ENCODE peak calls at places on chromosomes 5 and 9, in four cellular contexts. Y is IMR-90, T is SJCRH30, L is mammary epithelial cell. K is an unnamed sample.

GRCh38 chr9:90099262-90099982 is 494.6 kb downstream of the GADD45G start:
- DNase-seq in Y (peak), T (peak), L (peak), K (peak)

GRCh38 chr9:120916573-120916972 is 10.0 kb downstream of the TRAF1 start:
- DNase-seq in Y (peak), T (peak), L (no peak), K (peak)

GRCh38 chr9:105296889-105297288 is 52.4 kb downstream of the SLC44A1 start:
- DNase-seq in Y (peak), T (no peak), L (peak), K (no peak)

GRCh38 chr5:173923236-173924104 is 35.3 kb downstream of the CPEB4 start:
- DNase-seq in Y (peak), T (no peak), L (no peak), K (no peak)

GRCh38 chr5:139246394-139246793 is 47.1 kb upstream of the MATR3 start:
- DNase-seq in Y (peak), T (no peak), L (peak), K (peak)

GRCh38 chr9:137764981-137765380 is 112.6 kb upstream of the CACNA1B start:
- DNase-seq in Y (no peak), T (no peak), L (no peak), K (no peak)

GRCh38 chr5:141778211-141778610 is 96.2 kb upstream of the ARAP3 start:
- DNase-seq in Y (peak), T (no peak), L (peak), K (peak)

GRCh38 chr5:147349241-147349640 is 114.4 kb downstream of the STK32A start:
- DNase-seq in Y (no peak), T (no peak), L (no peak), K (no peak)

GRCh38 chr9:127485995-127486394 is 34.7 kb downstream of the LRSAM1 start:
- DNase-seq in Y (no peak), T (no peak), L (no peak), K (peak)

GRCh38 chr5:149498724-149499336 is 52.4 kb downstream of the CSNK1A1 start:
- DNase-seq in Y (no peak), T (no peak), L (no peak), K (peak)

GRCh38 chr5:170497311-170498038 is 6.3 kb upstream of the KCNIP1 start:
- DNase-seq in Y (peak), T (peak), L (no peak), K (no peak)

GRCh38 chr9:72524820-72525539 is 3.6 kb downstream of the TMC1 start:
- DNase-seq in Y (peak), T (peak), L (peak), K (peak)

GRCh38 chr9:124455820-124456219 is 5.6 kb downstream of the ADGRD2 start:
- DNase-seq in Y (no peak), T (no peak), L (no peak), K (no peak)

GRCh38 chr5:31720811-31721345 is 81.9 kb downstream of the PDZD2 start:
- DNase-seq in Y (no peak), T (no peak), L (no peak), K (no peak)

GRCh38 chr5:77546-77945 is 14.4 kb upstream of the PLEKHG4B start:
- DNase-seq in Y (no peak), T (no peak), L (no peak), K (peak)

GRCh38 chr5:139392678-139393496 is 2.0 kb downstream of the PROB1 start:
- DNase-seq in Y (no peak), T (no peak), L (no peak), K (peak)

GRCh38 chr9:114588150-114588663 is 638 bp downstream of the ATP6V1G1 start:
- DNase-seq in Y (peak), T (no peak), L (peak), K (no peak)

GRCh38 chr9:113486327-113486726 is 22.8 kb downstream of the RGS3 start:
- DNase-seq in Y (no peak), T (no peak), L (no peak), K (no peak)

GRCh38 chr5:171426266-171426665 is 6.8 kb downstream of the FGF18 start:
- DNase-seq in Y (no peak), T (no peak), L (no peak), K (no peak)

GRCh38 chr9:14349141-14349817 is 35.3 kb upstream of the NFIB start:
- DNase-seq in Y (no peak), T (no peak), L (peak), K (peak)

GRCh38 chr9:14349818-14350333 is 35.9 kb upstream of the NFIB start:
- DNase-seq in Y (no peak), T (no peak), L (no peak), K (peak)

GRCh38 chr9:14347408-14348224 is 33.7 kb upstream of the NFIB start:
- DNase-seq in Y (no peak), T (no peak), L (peak), K (peak)

GRCh38 chr9:14346826-14347407 is 33.0 kb upstream of the NFIB start:
- DNase-seq in Y (no peak), T (no peak), L (no peak), K (peak)

DNA sequence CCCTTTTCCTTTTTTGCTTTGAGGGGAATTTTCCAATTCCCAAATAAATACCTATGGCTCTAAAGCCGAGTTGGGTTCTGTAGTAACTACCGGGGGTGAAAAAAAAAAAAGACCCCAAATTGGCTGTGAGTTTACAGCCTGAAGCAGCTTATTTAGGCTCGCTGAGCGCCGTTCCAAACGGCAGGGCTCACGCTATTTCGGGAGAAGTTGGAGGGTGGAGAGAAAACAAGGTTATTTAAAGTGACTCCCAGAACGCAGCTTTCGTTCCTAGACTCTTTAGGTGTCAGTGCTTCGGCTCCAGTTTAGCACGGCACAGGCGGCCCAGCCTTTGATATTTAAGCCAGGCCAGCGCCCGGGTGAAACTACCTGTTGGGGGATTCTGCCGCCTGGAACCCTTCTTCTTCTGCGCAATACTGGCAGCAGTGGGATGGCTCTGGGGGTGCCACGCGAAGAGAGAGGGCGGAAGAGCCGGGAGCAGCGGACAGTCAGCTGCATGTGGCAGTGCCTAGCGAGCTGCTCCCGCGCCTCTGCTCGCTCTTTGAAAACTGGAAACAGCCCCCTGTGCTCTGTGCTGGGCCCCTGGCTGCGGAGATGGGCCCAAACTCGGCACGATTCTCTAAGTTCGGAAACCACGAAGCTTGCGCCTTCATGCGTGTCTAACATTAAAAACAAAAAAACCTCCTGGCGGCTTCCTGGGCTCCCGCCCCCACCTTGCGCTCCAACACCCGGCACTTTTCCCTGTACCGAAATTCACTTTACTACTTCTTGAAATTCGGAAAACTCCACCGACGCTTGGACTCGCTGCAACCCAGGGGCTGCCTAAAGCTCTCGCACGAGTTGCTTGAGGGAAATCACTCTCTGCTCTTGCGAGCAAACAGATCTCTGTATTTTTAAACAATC is 34.5 kb upstream of the NFIB start:
- DNase-seq in Y (no peak), T (no peak), L (peak), K (peak)
- H3K4me3 ChIP-seq in Y (no peak), T (no peak), L (peak), K (peak)

GRCh38 chr5:95942968-95943367 is 18.7 kb downstream of the ELL2 start:
- DNase-seq in Y (no peak), T (no peak), L (no peak), K (no peak)

GRCh38 chr5:95941756-95942155 is 19.9 kb downstream of the ELL2 start:
- DNase-seq in Y (no peak), T (no peak), L (no peak), K (no peak)

GRCh38 chr5:95942414-95942813 is 19.2 kb downstream of the ELL2 start:
- DNase-seq in Y (no peak), T (no peak), L (no peak), K (no peak)

GRCh38 chr5:95939465-95939864 is 22.2 kb downstream of the ELL2 start:
- DNase-seq in Y (no peak), T (no peak), L (no peak), K (no peak)

DNA sequence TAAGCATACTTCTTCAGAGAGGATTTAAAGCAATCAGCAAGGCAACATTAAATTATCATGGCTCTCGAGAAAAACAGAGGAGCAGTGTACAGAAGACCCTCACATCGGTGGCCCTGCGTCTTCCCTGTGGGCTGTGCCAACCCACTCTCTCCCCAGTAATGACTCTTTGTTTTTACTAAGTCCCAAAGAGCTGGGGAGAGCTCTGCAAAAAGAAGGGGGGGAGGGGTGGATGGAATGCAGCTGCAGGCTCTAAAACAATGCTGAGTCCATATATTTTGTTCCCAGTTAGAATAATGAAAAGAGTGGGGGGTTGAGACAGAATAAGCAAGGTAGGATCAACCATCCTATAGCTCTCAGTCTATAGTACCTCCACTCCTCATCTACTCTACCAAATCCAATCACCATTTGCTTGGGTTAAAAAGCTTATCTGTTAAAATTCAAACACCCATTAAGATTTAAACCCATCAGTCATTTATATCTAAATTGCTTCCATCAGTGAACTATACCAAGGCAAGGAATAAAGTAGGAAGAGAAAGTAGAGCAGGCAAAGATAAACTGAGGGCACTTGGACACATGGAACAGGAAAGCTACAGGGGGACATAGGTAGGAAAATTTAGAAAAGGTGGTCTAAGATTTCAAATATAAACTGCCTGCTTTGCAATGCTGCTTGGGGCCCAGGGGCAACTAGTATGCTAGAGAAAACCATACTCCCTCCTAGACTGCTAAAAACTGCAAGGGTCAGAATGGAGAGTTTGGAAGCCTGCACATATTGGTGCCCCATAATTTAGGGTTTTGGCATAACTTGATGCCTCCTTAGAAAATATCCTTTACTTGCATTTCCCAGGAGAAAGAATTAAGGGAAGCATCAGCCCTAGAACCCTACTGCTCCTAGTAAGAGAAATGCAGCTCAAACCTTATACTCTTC is 20.6 kb downstream of the ELL2 start:
- DNase-seq in Y (no peak), T (no peak), L (no peak), K (peak)
- H3K4me3 ChIP-seq in Y (no peak), T (no peak), L (no peak), K (no peak)

GRCh38 chr9:34381323-34381722 is 4.6 kb upstream of the MYORG start:
- DNase-seq in Y (no peak), T (peak), L (no peak), K (peak)
- H3K4me3 ChIP-seq in Y (peak), T (peak), L (no peak), K (peak)

DNA sequence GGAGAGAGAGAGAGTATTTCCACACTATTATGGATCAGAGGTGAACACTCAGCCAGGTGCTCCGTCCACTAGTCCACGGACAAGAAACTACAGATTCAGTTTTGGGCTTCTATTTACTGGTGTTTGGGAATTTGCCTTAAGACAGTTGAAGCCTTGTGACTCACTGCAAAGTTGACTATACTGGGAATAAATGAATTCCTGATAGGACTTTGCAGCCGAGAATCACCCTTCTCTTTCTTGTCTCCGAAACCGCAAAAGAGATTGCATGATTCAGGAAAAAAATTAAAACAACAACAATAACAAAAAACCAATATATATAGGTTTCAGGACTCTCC is 701 bp downstream of the TMEM171 start:
- DNase-seq in Y (peak), T (no peak), L (no peak), K (no peak)
- H3K4me3 ChIP-seq in Y (peak), T (no peak), L (peak), K (peak)

GRCh38 chr5:110343616-110344015 is 382.9 kb downstream of the TMEM232 start:
- DNase-seq in Y (no peak), T (no peak), L (no peak), K (no peak)

GRCh38 chr5:110347781-110348180 is 378.7 kb downstream of the TMEM232 start:
- DNase-seq in Y (no peak), T (no peak), L (no peak), K (no peak)

GRCh38 chr5:110346893-110347358 is 379.5 kb downstream of the TMEM232 start:
- DNase-seq in Y (no peak), T (no peak), L (no peak), K (no peak)

GRCh38 chr5:110342683-110343082 is 383.8 kb downstream of the TMEM232 start:
- DNase-seq in Y (no peak), T (no peak), L (no peak), K (no peak)

GRCh38 chr5:110345623-110346022 is 380.8 kb downstream of the TMEM232 start:
- DNase-seq in Y (no peak), T (no peak), L (no peak), K (no peak)
- H3K4me3 ChIP-seq in Y (no peak), T (no peak), L (no peak), K (no peak)

GRCh38 chr5:125484272-125485002 is 738.0 kb upstream of the ZNF608 start:
- DNase-seq in Y (peak), T (peak), L (peak), K (no peak)
- H3K4me3 ChIP-seq in Y (peak), T (peak), L (peak), K (no peak)

DNA sequence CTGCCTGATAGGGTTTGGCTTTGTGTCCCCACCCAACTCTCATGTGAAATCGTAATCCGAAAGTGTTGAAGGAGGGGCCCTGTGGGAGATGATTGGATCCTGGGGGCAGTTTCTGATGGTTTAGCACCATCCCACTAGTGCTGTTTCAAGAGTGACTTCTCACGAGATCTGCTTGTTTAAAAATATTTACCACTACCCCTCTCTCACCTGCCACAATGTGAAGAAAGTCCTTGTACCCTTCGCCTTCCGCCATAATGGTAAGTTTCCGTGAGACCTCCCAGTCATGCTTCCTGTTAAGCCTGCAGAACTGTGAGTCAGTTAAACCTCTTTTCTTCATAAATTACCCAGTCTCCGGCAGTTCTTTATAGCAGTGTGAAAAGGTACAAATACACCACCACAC is 2.7 kb upstream of the RFX3 start:
- DNase-seq in Y (no peak), T (no peak), L (no peak), K (no peak)
- H3K4me3 ChIP-seq in Y (no peak), T (no peak), L (no peak), K (no peak)

GRCh38 chr9:4762889-4763521 is 22.0 kb upstream of the AK3 start:
- DNase-seq in Y (no peak), T (peak), L (no peak), K (peak)
- H3K4me3 ChIP-seq in Y (no peak), T (peak), L (no peak), K (no peak)

GRCh38 chr9:129481424-129481823 is 139.5 kb downstream of the C9orf50 start:
- DNase-seq in Y (no peak), T (no peak), L (no peak), K (no peak)
- H3K4me3 ChIP-seq in Y (no peak), T (no peak), L (no peak), K (no peak)

DNA sequence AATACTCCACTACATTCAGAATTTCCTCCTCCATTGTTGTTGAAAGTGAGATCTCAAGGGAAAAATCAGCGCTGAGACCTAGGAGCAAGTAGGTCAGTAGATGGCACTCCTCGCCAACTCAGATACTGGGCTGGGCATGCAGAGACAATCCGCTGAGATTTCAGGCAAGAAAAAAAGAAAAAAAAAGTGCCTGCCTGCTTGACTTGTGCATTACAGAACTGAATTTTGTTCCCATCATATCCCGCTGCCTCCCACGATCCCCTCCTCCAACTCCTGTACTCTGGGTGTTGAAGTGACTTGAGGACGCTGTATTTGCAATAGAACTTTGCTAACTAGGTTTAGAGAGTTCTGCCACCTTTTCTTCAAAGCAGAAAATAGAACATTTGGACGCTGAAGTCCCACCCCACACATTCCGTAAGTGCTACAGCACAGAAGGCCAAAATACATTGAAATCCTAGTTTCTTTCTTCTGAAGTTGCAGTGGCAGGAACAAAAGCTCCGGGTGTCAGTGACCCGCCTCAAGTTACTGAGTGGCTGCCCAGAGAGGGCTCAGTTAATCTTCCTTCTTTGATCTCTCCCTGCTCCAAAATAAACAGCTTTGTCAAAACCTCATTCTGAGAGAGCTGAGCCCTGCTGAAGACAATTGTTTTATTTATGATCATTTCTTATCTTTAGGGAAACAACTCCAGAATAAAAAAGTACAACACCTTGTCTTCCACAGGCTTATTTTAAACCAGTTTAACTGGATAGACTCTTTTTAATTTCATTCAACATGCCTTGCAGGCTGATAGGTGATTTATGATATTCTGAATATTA is 265.7 kb downstream of the MLLT3 start:
- DNase-seq in Y (peak), T (peak), L (peak), K (peak)
- H3K4me3 ChIP-seq in Y (no peak), T (peak), L (no peak), K (no peak)

K was measured in H7.